ENCODE peak calls at places on chromosomes 12 and 14, in four cellular contexts. V is A172, R is NCI-H1092, Y is NCI-H510A treated with DMSO at 0.1 percent for 48 hours. E is an unnamed sample.

GRCh38 chr14:21096438-21096837 is 2.0 kb downstream of the ZNF219 start:
- DNase-seq in V (no peak), R (no peak), Y (no peak), E (no peak)

GRCh38 chr14:100585448-100586152 is 1.6 kb downstream of the BEGAIN start:
- DNase-seq in V (no peak), R (no peak), Y (no peak), E (no peak)

GRCh38 chr14:100159865-100160533 is 554 bp upstream of the DEGS2 start:
- DNase-seq in V (no peak), R (no peak), Y (no peak), E (no peak)

GRCh38 chr12:12992418-12993175 is 7.5 kb downstream of the HEBP1 start:
- DNase-seq in V (peak; percentile 64), R (no peak), Y (no peak), E (no peak)

GRCh38 chr14:26917086-26917485 is 319.3 kb upstream of the NOVA1 start:
- DNase-seq in V (peak; percentile 3), R (no peak), Y (no peak), E (no peak)

GRCh38 chr12:57011438-57012424 is 4.6 kb downstream of the TAC3 start:
- DNase-seq in V (no peak), R (no peak), Y (no peak), E (peak; percentile 34)

GRCh38 chr12:130710733-130711080 is 5.4 kb downstream of the RIMBP2 start:
- DNase-seq in V (no peak), R (no peak), Y (no peak), E (no peak)

GRCh38 chr12:27246774-27247173 is 2.7 kb downstream of the STK38L start:
- DNase-seq in V (peak; percentile 28), R (no peak), Y (no peak), E (no peak)

GRCh38 chr14:21734457-21735074 is 60.9 kb upstream of the OR4E1 start:
- DNase-seq in V (peak; percentile 23), R (no peak), Y (peak; percentile 2), E (peak; percentile 56)

GRCh38 chr14:92932448-92933395 is 9.8 kb downstream of the CHGA start:
- DNase-seq in V (no peak), R (no peak), Y (no peak), E (no peak)

GRCh38 chr14:84686550-84686949 is 843.4 kb upstream of the FLRT2 start:
- DNase-seq in V (no peak), R (no peak), Y (no peak), E (no peak)

GRCh38 chr12:54000105-54000773 is at the start of gene HOXC9:
- DNase-seq in V (no peak), R (peak; percentile 48), Y (no peak), E (no peak)

GRCh38 chr14:37673439-37673838 is 78.0 kb downstream of the TTC6 start:
- DNase-seq in V (no peak), R (no peak), Y (no peak), E (no peak)

GRCh38 chr12:2769866-2770533 is 24.8 kb upstream of the FKBP4 start:
- DNase-seq in V (no peak), R (no peak), Y (no peak), E (no peak)

GRCh38 chr12:76768566-76768965 is 4.7 kb downstream of the ZDHHC17 start:
- DNase-seq in V (no peak), R (no peak), Y (peak; percentile 26), E (no peak)

GRCh38 chr12:53868516-53868986 is 70.1 kb upstream of the HOXC13 start:
- DNase-seq in V (no peak), R (no peak), Y (no peak), E (no peak)

GRCh38 chr12:18284461-18284860 is 23.1 kb downstream of the PIK3C2G start:
- DNase-seq in V (no peak), R (no peak), Y (no peak), E (no peak)

GRCh38 chr12:63977441-63977840 is 132.9 kb downstream of the SRGAP1 start:
- DNase-seq in V (no peak), R (no peak), Y (no peak), E (no peak)

GRCh38 chr14:70882771-70883492 is 24.3 kb upstream of the PCNX1 start:
- DNase-seq in V (peak; percentile 62), R (no peak), Y (no peak), E (no peak)

GRCh38 chr14:44529026-44529425 is 21.9 kb upstream of the FSCB start:
- DNase-seq in V (peak; percentile 51), R (peak; percentile 12), Y (peak; percentile 51), E (no peak)

GRCh38 chr12:130483616-130484180 is 146.0 kb downstream of the PIWIL1 start:
- DNase-seq in V (no peak), R (no peak), Y (no peak), E (no peak)

GRCh38 chr12:5392961-5393360 is 38.9 kb upstream of the NTF3 start:
- DNase-seq in V (no peak), R (no peak), Y (no peak), E (no peak)

GRCh38 chr12:14424545-14424944 is 59.1 kb downstream of the ATF7IP start:
- DNase-seq in V (no peak), R (no peak), Y (no peak), E (no peak)

GRCh38 chr12:67714648-67715047 is 66.1 kb downstream of the DYRK2 start:
- DNase-seq in V (peak; percentile 61), R (no peak), Y (peak; percentile 40), E (no peak)

GRCh38 chr14:72643317-72643801 is 250.5 kb downstream of the DPF3 start:
- DNase-seq in V (peak; percentile 97), R (no peak), Y (no peak), E (no peak)

GRCh38 chr14:83342590-83342989 is 1808.9 kb upstream of the SEL1L start:
- DNase-seq in V (no peak), R (no peak), Y (no peak), E (no peak)

GRCh38 chr12:110247340-110248095 is 33.5 kb upstream of the ATP2A2 start:
- DNase-seq in V (no peak), R (peak; percentile 5), Y (no peak), E (no peak)

GRCh38 chr12:62866451-62867082 is 68.4 kb downstream of the PPM1H start:
- DNase-seq in V (peak; percentile 86), R (no peak), Y (no peak), E (no peak)

GRCh38 chr14:75374911-75375310 is 52.9 kb upstream of the JDP2 start:
- DNase-seq in V (no peak), R (no peak), Y (no peak), E (no peak)

GRCh38 chr14:30298266-30298795 is 260.6 kb upstream of the G2E3 start:
- DNase-seq in V (no peak), R (no peak), Y (no peak), E (no peak)

GRCh38 chr14:78302841-78303240 is 132.7 kb downstream of the NRXN3 start:
- DNase-seq in V (no peak), R (no peak), Y (peak; percentile 21), E (no peak)

GRCh38 chr14:22651586-22651985 is 7.4 kb upstream of the OR6J1 start:
- DNase-seq in V (no peak), R (no peak), Y (no peak), E (no peak)

GRCh38 chr12:7137868-7138267 is 7.7 kb downstream of the CLSTN3 start:
- DNase-seq in V (no peak), R (no peak), Y (no peak), E (no peak)

GRCh38 chr14:32494566-32495434 is 165.7 kb downstream of the AKAP6 start:
- DNase-seq in V (no peak), R (no peak), Y (no peak), E (no peak)

GRCh38 chr14:68723808-68724268 is 69.0 kb downstream of the ZFP36L1 start:
- DNase-seq in V (no peak), R (no peak), Y (no peak), E (no peak)

GRCh38 chr14:87566986-87567385 is 426.0 kb downstream of the GALC start:
- DNase-seq in V (peak; percentile 22), R (no peak), Y (no peak), E (no peak)